ENCODE peak calls at places on chromosomes 2 and 18, in nine cellular contexts. Y, A, O, X, E, D, F, C and M are unnamed samples.

GRCh38 chr2:97796465-97797126 is 83.2 kb downstream of the ZAP70 start:
- DNase-seq in Y (no peak), A (no peak), O (no peak), X (no peak), E (no peak), D (no peak), F (no peak), C (no peak), M (no peak)

GRCh38 chr2:137508739-137509384 is 455.4 kb upstream of the HNMT start:
- DNase-seq in Y (no peak), A (no peak), O (no peak), X (no peak), E (no peak), D (no peak), F (no peak), C (no peak), M (no peak)

GRCh38 chr18:3610818-3611217 is 160.8 kb downstream of the TGIF1 start:
- DNase-seq in Y (no peak), A (no peak), O (no peak), X (no peak), E (no peak), D (no peak), F (no peak), C (no peak), M (peak)

GRCh38 chr2:173545364-173545734 is 190.7 kb downstream of the CDCA7 start:
- DNase-seq in Y (no peak), A (no peak), O (no peak), X (no peak), E (peak), D (no peak), F (no peak), C (no peak), M (no peak)

GRCh38 chr2:18924905-18925691 is 335.7 kb upstream of the NT5C1B start:
- DNase-seq in Y (no peak), A (no peak), O (no peak), X (no peak), E (peak), D (no peak), F (no peak), C (no peak), M (peak)

GRCh38 chr2:17646096-17646554 is 105.6 kb downstream of the VSNL1 start:
- DNase-seq in Y (peak), A (no peak), O (peak), X (peak), E (peak), D (peak), F (peak), C (no peak), M (peak)

GRCh38 chr2:190186238-190186637 is 123.7 kb upstream of the MSTN start:
- DNase-seq in Y (no peak), A (no peak), O (no peak), X (no peak), E (peak), D (no peak), F (no peak), C (no peak), M (peak)

GRCh38 chr2:45649855-45650806 is 1.3 kb upstream of the PRKCE start:
- DNase-seq in Y (peak), A (no peak), O (no peak), X (peak), E (peak), D (no peak), F (peak), C (peak), M (peak)

GRCh38 chr18:8556424-8556823 is 52.8 kb upstream of the RAB12 start:
- DNase-seq in Y (no peak), A (no peak), O (no peak), X (no peak), E (no peak), D (no peak), F (no peak), C (no peak), M (no peak)

GRCh38 chr2:217988014-217988839 is 14.6 kb downstream of the TNS1 start:
- DNase-seq in Y (peak), A (no peak), O (peak), X (peak), E (peak), D (peak), F (peak), C (peak), M (peak)

GRCh38 chr2:159564081-159564480 is 52.3 kb downstream of the BAZ2B start:
- DNase-seq in Y (no peak), A (no peak), O (no peak), X (no peak), E (peak), D (no peak), F (no peak), C (no peak), M (peak)

GRCh38 chr2:42809876-42810125 is 17.4 kb upstream of the HAAO start:
- DNase-seq in Y (no peak), A (no peak), O (peak), X (peak), E (peak), D (peak), F (peak), C (no peak), M (peak)

GRCh38 chr2:58571181-58571852 is 330.2 kb upstream of the FANCL start:
- DNase-seq in Y (no peak), A (no peak), O (peak), X (no peak), E (peak), D (no peak), F (peak), C (peak), M (peak)

GRCh38 chr2:95669441-95669994 is 77.7 kb downstream of the TRIM43 start:
- DNase-seq in Y (no peak), A (no peak), O (no peak), X (no peak), E (no peak), D (no peak), F (no peak), C (no peak), M (peak)

GRCh38 chr2:99572380-99572779 is 82.6 kb upstream of the REV1 start:
- DNase-seq in Y (no peak), A (no peak), O (peak), X (no peak), E (peak), D (no peak), F (no peak), C (no peak), M (peak)

GRCh38 chr2:237465515-237466227 is 21.4 kb upstream of the MLPH start:
- DNase-seq in Y (no peak), A (no peak), O (no peak), X (no peak), E (peak), D (no peak), F (no peak), C (no peak), M (peak)

GRCh38 chr2:44171018-44171417 is 2.3 kb downstream of the PPM1B start:
- DNase-seq in Y (no peak), A (no peak), O (no peak), X (no peak), E (peak), D (no peak), F (no peak), C (no peak), M (peak)

GRCh38 chr2:36889782-36890181 is 76.6 kb downstream of the STRN start:
- DNase-seq in Y (no peak), A (peak), O (no peak), X (no peak), E (peak), D (no peak), F (peak), C (no peak), M (peak)

GRCh38 chr2:100453853-100454252 is 16.4 kb upstream of the NMS start:
- DNase-seq in Y (no peak), A (no peak), O (no peak), X (no peak), E (no peak), D (no peak), F (no peak), C (no peak), M (no peak)

GRCh38 chr2:69917854-69918253 is 2.9 kb downstream of the MXD1 start:
- DNase-seq in Y (no peak), A (no peak), O (no peak), X (no peak), E (peak), D (no peak), F (no peak), C (no peak), M (peak)

GRCh38 chr2:1816414-1816911 is 72.1 kb upstream of the PXDN start:
- DNase-seq in Y (no peak), A (no peak), O (no peak), X (no peak), E (no peak), D (no peak), F (no peak), C (no peak), M (peak)

GRCh38 chr2:47313141-47313691 is 89.7 kb upstream of the MSH2 start:
- DNase-seq in Y (no peak), A (no peak), O (no peak), X (no peak), E (no peak), D (no peak), F (no peak), C (no peak), M (no peak)

GRCh38 chr2:127786048-127786809 is 24.7 kb downstream of the WDR33 start:
- DNase-seq in Y (no peak), A (no peak), O (no peak), X (no peak), E (no peak), D (no peak), F (no peak), C (no peak), M (no peak)

GRCh38 chr2:33412920-33413319 is 63.5 kb upstream of the RASGRP3 start:
- DNase-seq in Y (peak), A (no peak), O (no peak), X (no peak), E (peak), D (no peak), F (no peak), C (no peak), M (peak)

GRCh38 chr2:55620123-55620779 is 2.8 kb upstream of the PPP4R3B start:
- DNase-seq in Y (no peak), A (no peak), O (peak), X (no peak), E (peak), D (no peak), F (peak), C (peak), M (peak)

GRCh38 chr18:77013777-77014525 is 118.6 kb downstream of the MBP start:
- DNase-seq in Y (no peak), A (no peak), O (no peak), X (no peak), E (no peak), D (no peak), F (no peak), C (no peak), M (no peak)

GRCh38 chr2:164831887-164832286 is 9.7 kb downstream of the COBLL1 start:
- DNase-seq in Y (no peak), A (no peak), O (peak), X (no peak), E (no peak), D (no peak), F (no peak), C (no peak), M (no peak)

GRCh38 chr18:379665-380356 is 112.0 kb upstream of the THOC1 start:
- DNase-seq in Y (no peak), A (no peak), O (no peak), X (no peak), E (no peak), D (no peak), F (no peak), C (no peak), M (no peak)

GRCh38 chr2:205692095-205692494 is 9.8 kb downstream of the NRP2 start:
- DNase-seq in Y (no peak), A (no peak), O (no peak), X (no peak), E (peak), D (no peak), F (no peak), C (no peak), M (peak)

GRCh38 chr2:101188683-101189405 is 37.7 kb upstream of the TBC1D8 start:
- DNase-seq in Y (no peak), A (no peak), O (peak), X (no peak), E (peak), D (no peak), F (no peak), C (peak), M (peak)

GRCh38 chr2:133421516-133422324 is 146.5 kb downstream of the NCKAP5 start:
- DNase-seq in Y (no peak), A (no peak), O (peak), X (no peak), E (no peak), D (no peak), F (no peak), C (no peak), M (peak)

GRCh38 chr2:39696072-39696471 is 30.4 kb downstream of the TMEM178A start:
- DNase-seq in Y (no peak), A (no peak), O (peak), X (no peak), E (peak), D (no peak), F (no peak), C (no peak), M (peak)

GRCh38 chr2:16653799-16654198 is 11.8 kb downstream of the CYRIA start:
- DNase-seq in Y (no peak), A (no peak), O (no peak), X (no peak), E (no peak), D (no peak), F (no peak), C (peak), M (no peak)

GRCh38 chr2:68994864-68995263 is 18.1 kb upstream of the ANTXR1 start:
- DNase-seq in Y (no peak), A (no peak), O (no peak), X (no peak), E (peak), D (no peak), F (no peak), C (no peak), M (peak)

GRCh38 chr18:34773961-34774754 is 64.1 kb downstream of the DTNA start:
- DNase-seq in Y (no peak), A (no peak), O (peak), X (no peak), E (peak), D (no peak), F (no peak), C (no peak), M (peak)

GRCh38 chr2:217790681-217791392 is 212.0 kb downstream of the TNS1 start:
- DNase-seq in Y (no peak), A (no peak), O (no peak), X (no peak), E (peak), D (no peak), F (no peak), C (no peak), M (peak)

GRCh38 chr2:233036162-233036838 is 3.8 kb downstream of the NEU2 start:
- DNase-seq in Y (no peak), A (no peak), O (no peak), X (no peak), E (no peak), D (no peak), F (no peak), C (no peak), M (no peak)

GRCh38 chr18:28439870-28440269 is 262.9 kb upstream of the CDH2 start:
- DNase-seq in Y (no peak), A (no peak), O (no peak), X (no peak), E (no peak), D (no peak), F (no peak), C (no peak), M (peak)

GRCh38 chr2:182866095-182866460 is 359 bp downstream of the FRZB start:
- DNase-seq in Y (no peak), A (no peak), O (no peak), X (no peak), E (peak), D (no peak), F (peak), C (no peak), M (peak)